ENCODE peak calls at places on chromosomes 11 and 22, in eight cellular contexts. One of them, this sample, is unnamed.

GRCh38 chr22:27456696-27457503 is 344.7 kb downstream of the MN1 start:
- DNase-seq in astrocyte of the spinal cord: peak; percentile 87
- DNase-seq in MV-4-11: no peak
- DNase-seq in AG08396: peak; percentile 70
- DNase-seq in RCC 7860: peak; percentile 88
- DNase-seq in activated CD4-positive, alpha-beta T cell treated with anti-CD3 and anti-CD28 coated beads, Interleukin-2, amount 50 U/mL, for 1 hour: no peak
- DNase-seq in tibial nerve: no peak
- DNase-seq in non-pigmented ciliary epithelial cell: peak; percentile 85
- DNase-seq in this sample: peak; percentile 46

GRCh38 chr11:113401718-113402117 is 14.1 kb downstream of the ANKK1 start:
- DNase-seq in MV-4-11: no peak
- DNase-seq in activated CD4-positive, alpha-beta T cell treated with anti-CD3 and anti-CD28 coated beads, Interleukin-2, amount 50 U/mL, for 1 hour: no peak
- DNase-seq in non-pigmented ciliary epithelial cell: no peak
- DNase-seq in AG08396: no peak
- DNase-seq in astrocyte of the spinal cord: no peak
- DNase-seq in RCC 7860: peak; percentile 41
- DNase-seq in tibial nerve: no peak
- DNase-seq in this sample: peak; percentile 34

GRCh38 chr11:83659466-83659865 is 373.3 kb upstream of the CCDC90B start:
- DNase-seq in RCC 7860: no peak
- DNase-seq in activated CD4-positive, alpha-beta T cell treated with anti-CD3 and anti-CD28 coated beads, Interleukin-2, amount 50 U/mL, for 1 hour: no peak
- DNase-seq in MV-4-11: no peak
- DNase-seq in AG08396: no peak
- DNase-seq in tibial nerve: no peak
- DNase-seq in non-pigmented ciliary epithelial cell: no peak
- DNase-seq in astrocyte of the spinal cord: no peak
- DNase-seq in this sample: no peak

GRCh38 chr11:128207861-128208321 is 379.5 kb downstream of the ETS1 start:
- DNase-seq in AG08396: peak; percentile 27
- DNase-seq in activated CD4-positive, alpha-beta T cell treated with anti-CD3 and anti-CD28 coated beads, Interleukin-2, amount 50 U/mL, for 1 hour: no peak
- DNase-seq in MV-4-11: no peak
- DNase-seq in tibial nerve: no peak
- DNase-seq in astrocyte of the spinal cord: peak; percentile 92
- DNase-seq in RCC 7860: peak; percentile 98
- DNase-seq in non-pigmented ciliary epithelial cell: peak; percentile 91
- DNase-seq in this sample: peak; percentile 62

GRCh38 chr11:105152556-105152955 is 13.0 kb upstream of the CARD18 start:
- DNase-seq in AG08396: no peak
- DNase-seq in activated CD4-positive, alpha-beta T cell treated with anti-CD3 and anti-CD28 coated beads, Interleukin-2, amount 50 U/mL, for 1 hour: no peak
- DNase-seq in MV-4-11: no peak
- DNase-seq in RCC 7860: no peak
- DNase-seq in tibial nerve: no peak
- DNase-seq in non-pigmented ciliary epithelial cell: no peak
- DNase-seq in astrocyte of the spinal cord: no peak
- DNase-seq in this sample: no peak

GRCh38 chr22:35367331-35367886 is 13.5 kb upstream of the HMOX1 start:
- DNase-seq in activated CD4-positive, alpha-beta T cell treated with anti-CD3 and anti-CD28 coated beads, Interleukin-2, amount 50 U/mL, for 1 hour: no peak
- DNase-seq in MV-4-11: peak; percentile 77
- DNase-seq in AG08396: no peak
- DNase-seq in RCC 7860: no peak
- DNase-seq in astrocyte of the spinal cord: no peak
- DNase-seq in tibial nerve: no peak
- DNase-seq in non-pigmented ciliary epithelial cell: no peak
- DNase-seq in this sample: no peak

GRCh38 chr11:61071208-61071681 is 31.0 kb upstream of the CD5 start:
- DNase-seq in AG08396: no peak
- DNase-seq in RCC 7860: no peak
- DNase-seq in astrocyte of the spinal cord: no peak
- DNase-seq in tibial nerve: no peak
- DNase-seq in non-pigmented ciliary epithelial cell: no peak
- DNase-seq in MV-4-11: peak; percentile 67
- DNase-seq in activated CD4-positive, alpha-beta T cell treated with anti-CD3 and anti-CD28 coated beads, Interleukin-2, amount 50 U/mL, for 1 hour: peak; percentile 50
- DNase-seq in this sample: no peak

GRCh38 chr11:62147545-62147944 is 23.7 kb downstream of the INCENP start:
- DNase-seq in RCC 7860: no peak
- DNase-seq in MV-4-11: no peak
- DNase-seq in AG08396: no peak
- DNase-seq in non-pigmented ciliary epithelial cell: no peak
- DNase-seq in astrocyte of the spinal cord: no peak
- DNase-seq in activated CD4-positive, alpha-beta T cell treated with anti-CD3 and anti-CD28 coated beads, Interleukin-2, amount 50 U/mL, for 1 hour: no peak
- DNase-seq in tibial nerve: no peak
- DNase-seq in this sample: no peak

GRCh38 chr11:77038825-77039326 is 4.7 kb downstream of the B3GNT6 start:
- DNase-seq in AG08396: no peak
- DNase-seq in non-pigmented ciliary epithelial cell: no peak
- DNase-seq in RCC 7860: peak; percentile 79
- DNase-seq in MV-4-11: peak; percentile 45
- DNase-seq in tibial nerve: no peak
- DNase-seq in activated CD4-positive, alpha-beta T cell treated with anti-CD3 and anti-CD28 coated beads, Interleukin-2, amount 50 U/mL, for 1 hour: no peak
- DNase-seq in astrocyte of the spinal cord: no peak
- DNase-seq in this sample: no peak

GRCh38 chr11:69205929-69206612 is 50.3 kb downstream of the SMIM38 start:
- DNase-seq in tibial nerve: no peak
- DNase-seq in AG08396: no peak
- DNase-seq in astrocyte of the spinal cord: no peak
- DNase-seq in RCC 7860: no peak
- DNase-seq in non-pigmented ciliary epithelial cell: no peak
- DNase-seq in MV-4-11: no peak
- DNase-seq in activated CD4-positive, alpha-beta T cell treated with anti-CD3 and anti-CD28 coated beads, Interleukin-2, amount 50 U/mL, for 1 hour: no peak
- DNase-seq in this sample: no peak

GRCh38 chr11:75384438-75385080 is 14.8 kb upstream of the RPS3 start:
- DNase-seq in astrocyte of the spinal cord: peak; percentile 44
- DNase-seq in AG08396: peak; percentile 87
- DNase-seq in RCC 7860: peak; percentile 26
- DNase-seq in activated CD4-positive, alpha-beta T cell treated with anti-CD3 and anti-CD28 coated beads, Interleukin-2, amount 50 U/mL, for 1 hour: peak; percentile 75
- DNase-seq in non-pigmented ciliary epithelial cell: no peak
- DNase-seq in MV-4-11: peak; percentile 48
- DNase-seq in tibial nerve: peak; percentile 73
- DNase-seq in this sample: no peak

GRCh38 chr11:67352546-67353316 is 615 bp downstream of the POLD4 start:
- DNase-seq in tibial nerve: no peak
- DNase-seq in MV-4-11: peak; percentile 40
- DNase-seq in non-pigmented ciliary epithelial cell: no peak
- DNase-seq in AG08396: peak; percentile 33
- DNase-seq in activated CD4-positive, alpha-beta T cell treated with anti-CD3 and anti-CD28 coated beads, Interleukin-2, amount 50 U/mL, for 1 hour: no peak
- DNase-seq in astrocyte of the spinal cord: no peak
- DNase-seq in RCC 7860: peak; percentile 40
- DNase-seq in this sample: no peak

This sample was measured in retinal pigment epithelial cell.